ENCODE peak calls at places on chromosomes 6 and 20, in nine cellular contexts. P is endothelial cell of umbilical vein; E is AG10803; L is tibial nerve; N is epithelial cell of esophagus; X is lung; M is fibroblast of mammary gland; S is activated CD8-positive, alpha-beta T cell treated with anti-CD3 and anti-CD28 coated beads for 36 hours; V is nephron progenitor cell. A is an unnamed sample.

GRCh38 chr6:122322824-122323223 is 76.6 kb upstream of the HSF2 start:
- DNase-seq in P (peak), E (peak), L (no peak), N (peak), X (no peak), M (peak), S (no peak), V (no peak), A (no peak)

GRCh38 chr6:25022140-25022553 is 86.4 kb upstream of the RIPOR2 start:
- DNase-seq in P (no peak), E (peak), L (no peak), N (peak), X (no peak), M (peak), S (no peak), V (no peak), A (no peak)

GRCh38 chr6:56475736-56476457 is 166.8 kb downstream of the DST start:
- DNase-seq in P (peak), E (no peak), L (no peak), N (peak), X (no peak), M (no peak), S (no peak), V (no peak), A (no peak)

GRCh38 chr6:25601797-25602679 is 50.0 kb upstream of the SCGN start:
- DNase-seq in P (peak), E (peak), L (no peak), N (peak), X (no peak), M (peak), S (no peak), V (no peak), A (peak)

GRCh38 chr20:25314497-25315417 is 66.9 kb downstream of the PYGB start:
- DNase-seq in P (no peak), E (no peak), L (peak), N (no peak), X (no peak), M (no peak), S (no peak), V (no peak), A (no peak)

GRCh38 chr20:44404204-44405181 is 49.0 kb downstream of the HNF4A start:
- DNase-seq in P (no peak), E (peak), L (no peak), N (no peak), X (no peak), M (no peak), S (no peak), V (no peak), A (no peak)

GRCh38 chr6:114101255-114101654 is 130.3 kb upstream of the HDAC2 start:
- DNase-seq in P (no peak), E (no peak), L (no peak), N (no peak), X (no peak), M (no peak), S (no peak), V (no peak), A (no peak)

GRCh38 chr20:23361108-23361650 is 803 bp upstream of the GZF1 start:
- DNase-seq in P (no peak), E (peak), L (no peak), N (peak), X (no peak), M (peak), S (no peak), V (no peak), A (no peak)

GRCh38 chr6:81996414-81996813 is 243.9 kb upstream of the TENT5A start:
- DNase-seq in P (no peak), E (peak), L (no peak), N (peak), X (no peak), M (peak), S (no peak), V (no peak), A (peak)

GRCh38 chr6:14022673-14023072 is 94.9 kb upstream of the CD83 start:
- DNase-seq in P (no peak), E (no peak), L (no peak), N (no peak), X (no peak), M (no peak), S (no peak), V (no peak), A (no peak)

GRCh38 chr6:82957171-82957894 is 108.3 kb downstream of the UBE3D start:
- DNase-seq in P (no peak), E (peak), L (no peak), N (no peak), X (no peak), M (peak), S (no peak), V (no peak), A (no peak)

GRCh38 chr20:7722564-7722963 is 217.7 kb downstream of the HAO1 start:
- DNase-seq in P (peak), E (peak), L (no peak), N (no peak), X (no peak), M (peak), S (no peak), V (no peak), A (no peak)

GRCh38 chr6:66159937-66160336 is 452.9 kb upstream of the EYS start:
- DNase-seq in P (no peak), E (no peak), L (no peak), N (no peak), X (no peak), M (no peak), S (no peak), V (no peak), A (no peak)

GRCh38 chr6:4776967-4777925 is 1.0 kb downstream of the CDYL start:
- DNase-seq in P (peak), E (peak), L (no peak), N (peak), X (no peak), M (peak), S (peak), V (no peak), A (peak)

GRCh38 chr20:63706852-63707557 is 771 bp downstream of the ARFRP1 start:
- DNase-seq in P (peak), E (peak), L (no peak), N (peak), X (peak), M (peak), S (peak), V (peak), A (peak)

GRCh38 chr6:110878751-110879539 is 4.4 kb downstream of the AMD1 start:
- DNase-seq in P (peak), E (peak), L (no peak), N (peak), X (no peak), M (peak), S (peak), V (peak), A (peak)

GRCh38 chr20:3766832-3767433 is 620 bp downstream of the ADISSP start:
- DNase-seq in P (no peak), E (no peak), L (no peak), N (no peak), X (no peak), M (no peak), S (peak), V (peak), A (no peak)

DNA sequence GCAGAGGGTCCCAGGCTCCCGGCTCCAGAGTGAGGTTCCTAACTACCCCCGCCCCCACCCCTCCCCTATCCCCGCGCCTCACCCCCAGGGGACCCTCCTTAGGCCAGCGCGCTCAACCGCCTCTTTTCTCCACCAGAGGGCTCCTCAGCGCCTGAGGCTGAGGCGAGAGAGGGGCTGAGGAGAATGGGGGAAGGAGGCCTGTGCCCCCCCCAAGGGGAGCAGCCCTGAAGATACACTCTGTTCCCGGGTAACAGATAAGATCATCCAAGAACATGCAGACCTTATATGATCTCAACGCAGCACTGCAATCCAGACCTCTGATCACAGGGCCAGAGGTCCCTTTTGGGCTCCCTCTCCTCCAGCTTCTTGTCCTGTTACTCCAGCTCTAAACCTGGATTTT is 43.3 kb upstream of the MRPS10 start:
- DNase-seq in P (no peak), E (no peak), L (no peak), N (no peak), X (no peak), M (peak), S (peak), V (peak), A (peak)
- TF ChIP-seq CTCF in P (peak), E (peak), L (peak), N (peak), X (peak), M (peak), S (peak), V (peak), A (peak)

DNA sequence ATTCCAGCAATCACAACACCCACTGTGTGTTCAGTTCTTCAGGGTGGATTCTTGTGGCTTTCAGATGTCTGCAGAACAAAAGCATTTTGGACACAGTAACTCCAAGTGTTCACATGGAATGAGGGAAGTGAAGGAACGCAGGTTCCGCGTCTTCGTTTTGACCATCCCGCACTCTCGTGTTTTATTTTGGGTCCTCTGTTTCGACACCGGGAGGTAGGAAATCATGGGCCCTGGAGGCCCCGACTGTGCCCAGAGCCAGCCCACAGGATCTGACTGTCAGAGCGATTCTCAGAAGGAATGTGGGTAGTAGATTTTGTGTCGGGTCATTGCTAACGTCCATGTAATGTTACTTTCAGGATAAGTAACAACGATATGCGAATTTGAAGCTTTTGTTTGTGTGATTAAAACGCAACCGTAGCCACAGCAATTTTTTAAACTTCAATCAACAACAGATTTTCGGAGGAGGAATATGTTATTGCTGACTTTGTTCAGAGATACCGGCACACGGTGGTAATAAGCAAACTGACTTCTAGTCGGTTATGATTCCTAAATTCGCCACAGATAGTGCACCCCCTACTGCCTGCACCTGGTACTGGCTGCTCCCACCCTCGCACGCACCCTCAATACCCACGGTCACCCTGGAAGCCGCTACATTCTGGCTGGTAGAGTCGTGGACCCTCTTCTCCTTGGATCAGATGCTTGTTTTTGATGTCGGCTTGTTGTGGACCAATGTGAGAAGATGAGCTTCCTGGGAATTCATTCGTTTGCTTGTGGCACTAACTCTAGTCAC is 10.5 kb downstream of the NPEPL1 start:
- DNase-seq in P (no peak), E (no peak), L (no peak), N (no peak), X (no peak), M (no peak), S (peak), V (no peak), A (no peak)
- TF ChIP-seq CTCF in P (peak), E (peak), L (no peak), N (no peak), X (no peak), M (peak), S (no peak), V (no peak), A (peak)

GRCh38 chr20:52361650-52362049 is 170.1 kb upstream of the ZFP64 start:
- DNase-seq in P (no peak), E (no peak), L (no peak), N (no peak), X (no peak), M (no peak), S (no peak), V (no peak), A (no peak)
- TF ChIP-seq CTCF in P (no peak), E (no peak), L (no peak), N (no peak), X (no peak), M (no peak), S (no peak), V (no peak), A (no peak)

GRCh38 chr6:37860226-37860839 is 40.8 kb downstream of the ZFAND3 start:
- DNase-seq in P (peak), E (peak), L (no peak), N (peak), X (no peak), M (peak), S (peak), V (peak), A (no peak)
- TF ChIP-seq CTCF in P (peak), E (peak), L (peak), N (peak), X (peak), M (peak), S (peak), V (peak), A (peak)

GRCh38 chr6:12039540-12040459 is 27.7 kb downstream of the HIVEP1 start:
- DNase-seq in P (no peak), E (no peak), L (no peak), N (no peak), X (no peak), M (no peak), S (no peak), V (no peak), A (no peak)
- TF ChIP-seq CTCF in P (no peak), E (no peak), L (no peak), N (no peak), X (no peak), M (no peak), S (no peak), V (no peak), A (no peak)

A was measured in GM20000.